ENCODE peak calls at places on chromosomes 4 and X, in eight cellular contexts. One of them, this sample, is unnamed.

GRCh38 chrX:110407910-110408545 is 49.4 kb downstream of the RTL9 start:
- DNase-seq in suprapubic skin: no peak
- DNase-seq in left lung: no peak
- DNase-seq in GM12865: peak
- DNase-seq in fibroblast of the aortic adventitia: peak
- DNase-seq in endothelial cell of umbilical vein: peak
- DNase-seq in astrocyte: no peak
- DNase-seq in kidney epithelial cell: no peak
- DNase-seq in this sample: no peak

GRCh38 chr4:95251568-95251967 is 297.2 kb downstream of the UNC5C start:
- DNase-seq in suprapubic skin: no peak
- DNase-seq in left lung: no peak
- DNase-seq in GM12865: no peak
- DNase-seq in fibroblast of the aortic adventitia: no peak
- DNase-seq in endothelial cell of umbilical vein: no peak
- DNase-seq in astrocyte: no peak
- DNase-seq in kidney epithelial cell: no peak
- DNase-seq in this sample: no peak

GRCh38 chr4:17695341-17695740 is 80.9 kb downstream of the MED28 start:
- DNase-seq in suprapubic skin: no peak
- DNase-seq in left lung: no peak
- DNase-seq in GM12865: no peak
- DNase-seq in fibroblast of the aortic adventitia: no peak
- DNase-seq in endothelial cell of umbilical vein: no peak
- DNase-seq in astrocyte: no peak
- DNase-seq in kidney epithelial cell: no peak
- DNase-seq in this sample: no peak

GRCh38 chr4:70508801-70509200 is 9.6 kb upstream of the AMTN start:
- DNase-seq in suprapubic skin: no peak
- DNase-seq in left lung: no peak
- DNase-seq in GM12865: no peak
- DNase-seq in fibroblast of the aortic adventitia: peak
- DNase-seq in endothelial cell of umbilical vein: no peak
- DNase-seq in astrocyte: no peak
- DNase-seq in kidney epithelial cell: no peak
- DNase-seq in this sample: no peak

GRCh38 chr4:8821151-8821950 is 50.3 kb downstream of the HMX1 start:
- DNase-seq in suprapubic skin: peak
- DNase-seq in left lung: peak
- DNase-seq in GM12865: no peak
- DNase-seq in fibroblast of the aortic adventitia: no peak
- DNase-seq in endothelial cell of umbilical vein: no peak
- DNase-seq in astrocyte: no peak
- DNase-seq in kidney epithelial cell: no peak
- DNase-seq in this sample: no peak

GRCh38 chrX:18294893-18295292 is 59.6 kb downstream of the SCML2 start:
- DNase-seq in suprapubic skin: no peak
- DNase-seq in left lung: no peak
- DNase-seq in GM12865: no peak
- DNase-seq in fibroblast of the aortic adventitia: no peak
- DNase-seq in endothelial cell of umbilical vein: no peak
- DNase-seq in astrocyte: no peak
- DNase-seq in kidney epithelial cell: no peak
- DNase-seq in this sample: no peak

GRCh38 chr4:102824398-102824797 is 3.0 kb downstream of the UBE2D3 start:
- DNase-seq in suprapubic skin: no peak
- DNase-seq in left lung: no peak
- DNase-seq in GM12865: no peak
- DNase-seq in fibroblast of the aortic adventitia: no peak
- DNase-seq in endothelial cell of umbilical vein: no peak
- DNase-seq in astrocyte: no peak
- DNase-seq in kidney epithelial cell: no peak
- DNase-seq in this sample: no peak

GRCh38 chrX:9291666-9292065 is 173.2 kb upstream of the TBL1X start:
- DNase-seq in suprapubic skin: no peak
- DNase-seq in left lung: no peak
- DNase-seq in GM12865: no peak
- DNase-seq in fibroblast of the aortic adventitia: no peak
- DNase-seq in endothelial cell of umbilical vein: no peak
- DNase-seq in astrocyte: no peak
- DNase-seq in kidney epithelial cell: no peak
- DNase-seq in this sample: no peak

GRCh38 chr4:148434075-148434773 is 8.0 kb downstream of the NR3C2 start:
- DNase-seq in suprapubic skin: no peak
- DNase-seq in left lung: no peak
- DNase-seq in GM12865: no peak
- DNase-seq in fibroblast of the aortic adventitia: no peak
- DNase-seq in endothelial cell of umbilical vein: peak
- DNase-seq in astrocyte: no peak
- DNase-seq in kidney epithelial cell: no peak
- DNase-seq in this sample: no peak

GRCh38 chr4:61201562-61202099 is 1.5 kb downstream of the ADGRL3 start:
- DNase-seq in suprapubic skin: no peak
- DNase-seq in left lung: no peak
- DNase-seq in GM12865: no peak
- DNase-seq in fibroblast of the aortic adventitia: no peak
- DNase-seq in endothelial cell of umbilical vein: no peak
- DNase-seq in astrocyte: no peak
- DNase-seq in kidney epithelial cell: no peak
- DNase-seq in this sample: no peak

GRCh38 chr4:56757821-56758400 is 63.6 kb downstream of the SPINK2 start:
- DNase-seq in suprapubic skin: no peak
- DNase-seq in left lung: peak
- DNase-seq in GM12865: peak
- DNase-seq in fibroblast of the aortic adventitia: peak
- DNase-seq in endothelial cell of umbilical vein: peak
- DNase-seq in astrocyte: peak
- DNase-seq in kidney epithelial cell: peak
- DNase-seq in this sample: peak

GRCh38 chr4:112521123-112522116 is 5.4 kb upstream of the NEUROG2 start:
- DNase-seq in suprapubic skin: no peak
- DNase-seq in left lung: no peak
- DNase-seq in GM12865: peak
- DNase-seq in fibroblast of the aortic adventitia: no peak
- DNase-seq in endothelial cell of umbilical vein: no peak
- DNase-seq in astrocyte: no peak
- DNase-seq in kidney epithelial cell: no peak
- DNase-seq in this sample: peak

GRCh38 chrX:116435597-116435996 is 809 bp upstream of the SLC6A14 start:
- DNase-seq in suprapubic skin: no peak
- DNase-seq in left lung: no peak
- DNase-seq in GM12865: no peak
- DNase-seq in fibroblast of the aortic adventitia: no peak
- DNase-seq in endothelial cell of umbilical vein: no peak
- DNase-seq in astrocyte: no peak
- DNase-seq in kidney epithelial cell: no peak
- DNase-seq in this sample: no peak

GRCh38 chr4:81631958-81632439 is 160.3 kb upstream of the RASGEF1B start:
- DNase-seq in suprapubic skin: no peak
- DNase-seq in left lung: no peak
- DNase-seq in GM12865: no peak
- DNase-seq in fibroblast of the aortic adventitia: peak
- DNase-seq in endothelial cell of umbilical vein: no peak
- DNase-seq in astrocyte: peak
- DNase-seq in kidney epithelial cell: peak
- DNase-seq in this sample: peak

GRCh38 chr4:12486995-12487394 is 997.1 kb downstream of the RAB28 start:
- DNase-seq in suprapubic skin: no peak
- DNase-seq in left lung: no peak
- DNase-seq in GM12865: no peak
- DNase-seq in fibroblast of the aortic adventitia: peak
- DNase-seq in endothelial cell of umbilical vein: no peak
- DNase-seq in astrocyte: no peak
- DNase-seq in kidney epithelial cell: no peak
- DNase-seq in this sample: no peak

GRCh38 chrX:17747692-17748091 is 10.4 kb downstream of the SCML1 start:
- DNase-seq in suprapubic skin: no peak
- DNase-seq in left lung: no peak
- DNase-seq in GM12865: no peak
- DNase-seq in fibroblast of the aortic adventitia: no peak
- DNase-seq in endothelial cell of umbilical vein: no peak
- DNase-seq in astrocyte: no peak
- DNase-seq in kidney epithelial cell: no peak
- DNase-seq in this sample: no peak

GRCh38 chrX:18465051-18465450 is 39.6 kb downstream of the CDKL5 start:
- DNase-seq in suprapubic skin: no peak
- DNase-seq in left lung: no peak
- DNase-seq in GM12865: no peak
- DNase-seq in fibroblast of the aortic adventitia: no peak
- DNase-seq in endothelial cell of umbilical vein: no peak
- DNase-seq in astrocyte: no peak
- DNase-seq in kidney epithelial cell: no peak
- DNase-seq in this sample: no peak

GRCh38 chrX:119943185-119943988 is at the start of gene NKAP:
- DNase-seq in suprapubic skin: peak
- DNase-seq in left lung: peak
- DNase-seq in GM12865: peak
- DNase-seq in fibroblast of the aortic adventitia: peak
- DNase-seq in endothelial cell of umbilical vein: peak
- DNase-seq in astrocyte: peak
- DNase-seq in kidney epithelial cell: peak
- DNase-seq in this sample: peak

GRCh38 chrX:119942831-119943184 is 743 bp downstream of the NKAP start:
- DNase-seq in suprapubic skin: no peak
- DNase-seq in left lung: no peak
- DNase-seq in GM12865: no peak
- DNase-seq in fibroblast of the aortic adventitia: no peak
- DNase-seq in endothelial cell of umbilical vein: no peak
- DNase-seq in astrocyte: peak
- DNase-seq in kidney epithelial cell: no peak
- DNase-seq in this sample: no peak

GRCh38 chrX:119954374-119954773 is 10.8 kb upstream of the NKAP start:
- DNase-seq in suprapubic skin: no peak
- DNase-seq in left lung: no peak
- DNase-seq in GM12865: no peak
- DNase-seq in fibroblast of the aortic adventitia: no peak
- DNase-seq in endothelial cell of umbilical vein: no peak
- DNase-seq in astrocyte: no peak
- DNase-seq in kidney epithelial cell: no peak
- DNase-seq in this sample: no peak

GRCh38 chrX:119945481-119945880 is 1.9 kb upstream of the NKAP start:
- DNase-seq in suprapubic skin: no peak
- DNase-seq in left lung: no peak
- DNase-seq in GM12865: no peak
- DNase-seq in fibroblast of the aortic adventitia: no peak
- DNase-seq in endothelial cell of umbilical vein: no peak
- DNase-seq in astrocyte: no peak
- DNase-seq in kidney epithelial cell: no peak
- DNase-seq in this sample: no peak

GRCh38 chrX:119948381-119948780 is 4.8 kb upstream of the NKAP start:
- DNase-seq in suprapubic skin: no peak
- DNase-seq in left lung: no peak
- DNase-seq in GM12865: no peak
- DNase-seq in fibroblast of the aortic adventitia: no peak
- DNase-seq in endothelial cell of umbilical vein: no peak
- DNase-seq in astrocyte: no peak
- DNase-seq in kidney epithelial cell: no peak
- DNase-seq in this sample: no peak
- TF ChIP-seq CTCF in suprapubic skin: no peak
- TF ChIP-seq CTCF in left lung: no peak
- TF ChIP-seq CTCF in GM12865: peak
- TF ChIP-seq CTCF in fibroblast of the aortic adventitia: no peak
- TF ChIP-seq CTCF in endothelial cell of umbilical vein: no peak
- TF ChIP-seq CTCF in astrocyte: peak
- TF ChIP-seq CTCF in kidney epithelial cell: peak
- TF ChIP-seq CTCF in this sample: peak

DNA sequence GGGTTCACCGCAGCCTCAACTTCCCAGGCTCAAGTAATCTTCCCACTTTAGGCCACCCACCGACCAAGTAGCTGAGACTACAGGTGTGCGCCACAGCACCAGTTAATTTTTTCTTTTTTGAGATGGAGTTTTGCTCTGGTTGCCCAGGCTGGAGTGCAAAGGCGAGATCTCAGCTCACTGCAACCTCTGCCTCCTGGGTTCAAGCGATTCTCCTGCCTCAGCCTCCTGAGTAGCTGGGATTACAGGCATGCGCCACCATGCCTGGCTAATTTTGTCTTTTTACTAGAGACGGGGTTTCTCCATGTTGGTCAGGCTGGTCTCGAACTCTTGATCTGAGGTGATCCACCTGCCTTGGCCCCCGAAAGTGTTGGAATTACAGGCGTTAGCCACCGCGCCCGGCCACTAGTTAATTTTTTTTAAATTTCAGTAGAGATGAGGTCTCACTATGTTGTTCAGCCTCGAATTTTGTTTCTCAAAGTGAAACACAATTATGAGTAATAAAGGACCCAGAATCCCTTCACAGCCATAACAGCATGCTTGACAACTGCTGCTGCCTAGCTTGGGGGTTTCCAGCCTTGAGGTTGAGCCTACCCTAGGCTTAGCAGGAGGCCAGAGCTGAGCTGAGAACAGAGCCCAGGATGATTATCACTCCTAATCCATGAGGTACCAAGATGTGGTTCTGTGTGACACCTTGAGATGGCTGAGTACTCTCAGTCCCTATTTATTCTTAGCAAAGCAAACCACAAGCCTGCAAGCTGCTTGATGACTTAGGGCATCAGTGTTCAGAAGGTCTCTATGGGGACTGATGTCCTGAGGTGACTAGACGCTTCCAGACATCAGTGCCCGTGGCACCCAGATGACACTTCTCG is 41.6 kb upstream of the NKRF start:
- DNase-seq in suprapubic skin: no peak
- DNase-seq in left lung: no peak
- DNase-seq in GM12865: peak
- DNase-seq in fibroblast of the aortic adventitia: no peak
- DNase-seq in endothelial cell of umbilical vein: no peak
- DNase-seq in astrocyte: no peak
- DNase-seq in kidney epithelial cell: no peak
- DNase-seq in this sample: no peak
- H3K4me3 ChIP-seq in suprapubic skin: no peak
- H3K4me3 ChIP-seq in left lung: no peak
- H3K4me3 ChIP-seq in GM12865: no peak
- H3K4me3 ChIP-seq in fibroblast of the aortic adventitia: no peak
- H3K4me3 ChIP-seq in endothelial cell of umbilical vein: no peak
- H3K4me3 ChIP-seq in astrocyte: no peak
- H3K4me3 ChIP-seq in kidney epithelial cell: no peak
- H3K4me3 ChIP-seq in this sample: no peak

DNA sequence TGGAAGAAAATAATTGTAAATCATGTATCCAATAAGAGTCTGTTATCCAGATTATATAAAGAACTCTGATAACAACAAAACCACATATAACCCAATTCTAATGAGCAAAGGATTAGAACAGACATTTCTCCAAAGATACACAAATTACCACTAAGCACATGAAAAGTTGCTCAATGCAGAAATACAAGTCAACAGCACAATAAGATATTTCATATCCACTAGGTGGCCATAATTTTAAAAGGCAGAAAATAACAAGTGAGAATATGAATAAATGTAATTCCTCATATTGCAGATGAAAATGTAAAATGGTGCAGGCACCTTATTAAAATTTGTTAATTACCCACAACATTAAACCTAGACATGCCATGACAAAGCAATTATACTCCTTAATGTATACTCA is 73.9 kb upstream of the ZCCHC13 start:
- DNase-seq in suprapubic skin: no peak
- DNase-seq in left lung: no peak
- DNase-seq in GM12865: no peak
- DNase-seq in fibroblast of the aortic adventitia: no peak
- DNase-seq in endothelial cell of umbilical vein: no peak
- DNase-seq in astrocyte: no peak
- DNase-seq in kidney epithelial cell: no peak
- DNase-seq in this sample: no peak
- TF ChIP-seq CTCF in suprapubic skin: no peak
- TF ChIP-seq CTCF in left lung: no peak
- TF ChIP-seq CTCF in GM12865: no peak
- TF ChIP-seq CTCF in fibroblast of the aortic adventitia: no peak
- TF ChIP-seq CTCF in endothelial cell of umbilical vein: no peak
- TF ChIP-seq CTCF in astrocyte: no peak
- TF ChIP-seq CTCF in kidney epithelial cell: no peak
- TF ChIP-seq CTCF in this sample: no peak

GRCh38 chr4:184284336-184284690 is 66.6 kb upstream of the ENPP6 start:
- DNase-seq in suprapubic skin: no peak
- DNase-seq in left lung: no peak
- DNase-seq in GM12865: peak
- DNase-seq in fibroblast of the aortic adventitia: no peak
- DNase-seq in endothelial cell of umbilical vein: no peak
- DNase-seq in astrocyte: no peak
- DNase-seq in kidney epithelial cell: no peak
- DNase-seq in this sample: no peak
- H3K4me3 ChIP-seq in suprapubic skin: no peak
- H3K4me3 ChIP-seq in left lung: no peak
- H3K4me3 ChIP-seq in GM12865: peak
- H3K4me3 ChIP-seq in fibroblast of the aortic adventitia: no peak
- H3K4me3 ChIP-seq in endothelial cell of umbilical vein: no peak
- H3K4me3 ChIP-seq in astrocyte: no peak
- H3K4me3 ChIP-seq in kidney epithelial cell: no peak
- H3K4me3 ChIP-seq in this sample: no peak